ENCODE peak calls at places on chromosome 7, in five cellular contexts. Y is A549, G is thoracic aorta, S is Peyer's patch, U is hepatocyte. K is an unnamed sample.

GRCh38 chr7:44378744-44379143 is 53.4 kb upstream of the CAMK2B start:
- DNase-seq in U (no peak), Y (peak; percentile 24), S (no peak), G (no peak), K (no peak)

GRCh38 chr7:22216309-22216708 is 140.6 kb downstream of the RAPGEF5 start:
- DNase-seq in G (no peak), Y (no peak), U (no peak), S (no peak), K (no peak)

GRCh38 chr7:1706721-1707613 is 36.9 kb downstream of the ELFN1 start:
- DNase-seq in G (no peak), S (peak; percentile 32), Y (no peak), U (no peak), K (no peak)

GRCh38 chr7:94449151-94449725 is 54.5 kb downstream of the COL1A2 start:
- DNase-seq in S (no peak), U (peak; percentile 52), Y (peak; percentile 57), G (no peak), K (no peak)

GRCh38 chr7:44196450-44196872 is 4.3 kb upstream of the YKT6 start:
- DNase-seq in U (peak; percentile 75), G (no peak), Y (peak; percentile 50), S (no peak), K (peak; percentile 68)

GRCh38 chr7:93944673-93945072 is 23.1 kb downstream of the GNG11 start:
- DNase-seq in S (no peak), G (no peak), U (no peak), Y (no peak), K (no peak)

GRCh38 chr7:141193066-141193465 is 119.2 kb downstream of the TMEM178B start:
- DNase-seq in U (no peak), S (no peak), Y (no peak), G (no peak), K (no peak)

GRCh38 chr7:23662124-23662982 is 17.6 kb upstream of the FAM221A start:
- DNase-seq in G (no peak), U (no peak), Y (no peak), S (no peak), K (no peak)

GRCh38 chr7:84060760-84061261 is 133.8 kb downstream of the SEMA3A start:
- DNase-seq in S (no peak), U (no peak), G (no peak), Y (peak; percentile 61), K (no peak)

GRCh38 chr7:149669121-149669818 is 104.1 kb downstream of the ZNF467 start:
- DNase-seq in G (no peak), Y (peak; percentile 61), S (no peak), U (no peak), K (no peak)

GRCh38 chr7:106139253-106140251 is 27.4 kb upstream of the SYPL1 start:
- DNase-seq in G (no peak), S (no peak), U (peak; percentile 48), Y (no peak), K (no peak)

GRCh38 chr7:142808802-142809583 is 38.2 kb downstream of the PRSS2 start:
- DNase-seq in S (no peak), Y (no peak), U (no peak), G (no peak), K (no peak)

GRCh38 chr7:220151-220841 is 27.9 kb downstream of the FAM20C start:
- DNase-seq in U (no peak), G (no peak), Y (peak; percentile 44), S (no peak), K (peak; percentile 23)

GRCh38 chr7:31129067-31129466 is 77.0 kb downstream of the ADCYAP1R1 start:
- DNase-seq in Y (no peak), S (no peak), U (no peak), G (no peak), K (no peak)

GRCh38 chr7:42189535-42189934 is 47.5 kb downstream of the GLI3 start:
- DNase-seq in Y (no peak), G (no peak), S (no peak), U (no peak), K (no peak)

GRCh38 chr7:20172736-20173334 is 44.3 kb downstream of the MACC1 start:
- DNase-seq in U (peak; percentile 76), Y (peak; percentile 76), S (peak; percentile 47), G (no peak), K (peak; percentile 77)

GRCh38 chr7:94367940-94368339 is 26.8 kb upstream of the COL1A2 start:
- DNase-seq in G (no peak), Y (no peak), U (peak; percentile 15), S (no peak), K (no peak)

GRCh38 chr7:97731736-97732370 is at the start of gene TAC1:
- DNase-seq in S (no peak), G (no peak), Y (no peak), U (peak; percentile 35), K (peak; percentile 40)

GRCh38 chr7:66016131-66016461 is 34.1 kb upstream of the GUSB start:
- DNase-seq in G (no peak), Y (no peak), U (peak; percentile 30), S (no peak), K (no peak)

GRCh38 chr7:2555121-2556052 is at the start of gene BRAT1:
- DNase-seq in S (peak; percentile 99), U (peak; percentile 98), G (peak; percentile 94), Y (peak; percentile 96), K (peak; percentile 96)

GRCh38 chr7:4962872-4963775 is 4.1 kb upstream of the MMD2 start:
- DNase-seq in U (no peak), G (no peak), Y (no peak), S (no peak), K (no peak)

GRCh38 chr7:2970907-2971306 is 72.8 kb downstream of the CARD11 start:
- DNase-seq in S (no peak), Y (no peak), U (no peak), G (no peak), K (no peak)

GRCh38 chr7:143354965-143355364 is 7.5 kb downstream of the FAM131B start:
- DNase-seq in S (no peak), Y (no peak), U (no peak), G (no peak), K (no peak)

GRCh38 chr7:79454325-79454960 is 976 bp upstream of the MAGI2 start:
- DNase-seq in G (no peak), U (peak; percentile 52), Y (no peak), S (peak; percentile 46), K (peak; percentile 57)

GRCh38 chr7:45617166-45617565 is 43.0 kb downstream of the ADCY1 start:
- DNase-seq in S (no peak), Y (no peak), U (no peak), G (no peak), K (no peak)

GRCh38 chr7:44565097-44565794 is 8.5 kb downstream of the DDX56 start:
- DNase-seq in Y (peak; percentile 63), G (no peak), U (peak; percentile 77), S (peak; percentile 84), K (peak; percentile 83)

GRCh38 chr7:73707045-73707631 is 12.3 kb downstream of the STX1A start:
- DNase-seq in U (no peak), S (peak; percentile 95), Y (peak; percentile 98), G (no peak), K (no peak)

GRCh38 chr7:124712017-124712416 is 53.6 kb downstream of the GPR37 start:
- DNase-seq in Y (no peak), S (no peak), G (no peak), U (no peak), K (no peak)

GRCh38 chr7:42227523-42227922 is 9.5 kb downstream of the GLI3 start:
- DNase-seq in Y (no peak), G (no peak), S (no peak), U (no peak), K (peak; percentile 17)

GRCh38 chr7:98341106-98341505 is 59.6 kb downstream of the BRI3 start:
- DNase-seq in U (no peak), Y (no peak), G (no peak), S (no peak), K (no peak)

GRCh38 chr7:137592232-137592896 is 248.8 kb upstream of the PTN start:
- DNase-seq in Y (peak; percentile 54), S (no peak), G (no peak), U (peak; percentile 85), K (peak; percentile 70)

GRCh38 chr7:43302211-43302711 is 189.8 kb downstream of the HECW1 start:
- DNase-seq in U (peak; percentile 75), S (no peak), Y (no peak), G (no peak), K (peak; percentile 26)

GRCh38 chr7:2566890-2567662 is 8.3 kb downstream of the IQCE start:
- DNase-seq in U (no peak), G (no peak), Y (no peak), S (peak; percentile 65), K (no peak)

GRCh38 chr7:140230862-140231778 is 54.3 kb upstream of the KDM7A start:
- DNase-seq in Y (peak; percentile 44), U (peak; percentile 42), G (no peak), S (peak; percentile 86), K (peak; percentile 53)

GRCh38 chr7:32531402-32531801 is 36.1 kb downstream of the AVL9 start:
- DNase-seq in Y (no peak), S (no peak), G (no peak), U (no peak), K (no peak)

GRCh38 chr7:6232130-6232529 is 40.3 kb downstream of the CYTH3 start:
- DNase-seq in U (no peak), Y (no peak), S (no peak), G (no peak), K (no peak)

GRCh38 chr7:14717711-14718304 is 184.7 kb downstream of the DGKB start:
- DNase-seq in U (peak; percentile 41), S (no peak), G (no peak), Y (no peak), K (no peak)
- TF ChIP-seq CTCF in U (peak; percentile 69), S (no peak), G (no peak), Y (peak; percentile 39), K (peak; percentile 67)

GRCh38 chr7:30019387-30019786 is 7.1 kb downstream of the FKBP14 start:
- DNase-seq in S (no peak), G (no peak), Y (no peak), U (no peak), K (no peak)
- TF ChIP-seq CTCF in S (no peak), G (no peak), Y (peak; percentile 8), U (peak; percentile 22), K (no peak)

DNA sequence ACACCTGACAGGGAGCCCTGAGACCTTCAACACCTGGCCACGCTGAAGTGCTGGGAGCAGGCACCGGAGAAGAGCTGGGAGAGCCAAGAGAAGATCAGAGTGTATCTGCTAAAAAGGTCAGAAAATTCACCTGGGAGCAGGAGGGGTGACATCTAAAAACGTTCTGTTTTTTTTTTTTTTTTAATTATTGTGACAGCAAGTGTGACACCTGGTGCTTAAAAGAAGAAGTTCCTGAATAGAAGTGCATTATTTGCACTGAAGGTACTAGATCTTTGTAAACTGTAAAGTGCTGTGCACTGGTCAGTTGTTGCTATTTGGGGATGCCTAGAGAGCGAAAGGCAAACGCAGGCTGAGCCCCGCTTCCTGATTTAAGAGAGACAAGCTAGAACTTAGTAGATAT is 422.0 kb downstream of the PLXNA4 start:
- DNase-seq in G (no peak), Y (no peak), S (no peak), U (no peak), K (no peak)
- TF ChIP-seq CTCF in G (no peak), Y (peak; percentile 27), S (no peak), U (no peak), K (no peak)

GRCh38 chr7:131762753-131763152 is 206.3 kb upstream of the PODXL start:
- DNase-seq in S (no peak), Y (no peak), U (no peak), G (no peak), K (no peak)

GRCh38 chr7:131764143-131764795 is 207.8 kb upstream of the PODXL start:
- DNase-seq in S (no peak), G (no peak), U (no peak), Y (no peak), K (no peak)

GRCh38 chr7:131769241-131769640 is 212.8 kb upstream of the PODXL start:
- DNase-seq in U (no peak), G (no peak), S (no peak), Y (peak; percentile 39), K (no peak)

GRCh38 chr7:131765575-131765974 is 209.1 kb upstream of the PODXL start:
- DNase-seq in S (no peak), G (no peak), U (no peak), Y (no peak), K (no peak)
- TF ChIP-seq CTCF in S (no peak), G (no peak), U (no peak), Y (no peak), K (no peak)

K was measured in endothelial cell.